ENCODE peak calls at places on chromosomes 13 and 19, in five cellular contexts. One of them, this sample, is unnamed.

GRCh38 chr13:91468301-91468700 is 69.9 kb downstream of the GPC5 start:
- DNase-seq in esophagus muscularis mucosa: no peak
- DNase-seq in tibial artery: no peak
- DNase-seq in CD8-positive, alpha-beta T cell: no peak
- DNase-seq in coronary artery: no peak
- DNase-seq in this sample: no peak

GRCh38 chr13:95451656-95452055 is 100.9 kb upstream of the CLDN10 start:
- DNase-seq in CD8-positive, alpha-beta T cell: no peak
- DNase-seq in tibial artery: no peak
- DNase-seq in esophagus muscularis mucosa: no peak
- DNase-seq in coronary artery: no peak
- DNase-seq in this sample: no peak

GRCh38 chr13:40613192-40613818 is 53.1 kb downstream of the FOXO1 start:
- DNase-seq in esophagus muscularis mucosa: peak
- DNase-seq in coronary artery: no peak
- DNase-seq in tibial artery: no peak
- DNase-seq in CD8-positive, alpha-beta T cell: peak
- DNase-seq in this sample: no peak

GRCh38 chr13:20230913-20231838 is 943 bp downstream of the GJB6 start:
- DNase-seq in tibial artery: no peak
- DNase-seq in coronary artery: no peak
- DNase-seq in CD8-positive, alpha-beta T cell: no peak
- DNase-seq in esophagus muscularis mucosa: peak
- DNase-seq in this sample: no peak

GRCh38 chr19:28920269-28921066 is 292.5 kb downstream of the UQCRFS1 start:
- DNase-seq in tibial artery: no peak
- DNase-seq in esophagus muscularis mucosa: no peak
- DNase-seq in coronary artery: no peak
- DNase-seq in CD8-positive, alpha-beta T cell: no peak
- DNase-seq in this sample: no peak

GRCh38 chr19:4354282-4354681 is 10.9 kb downstream of the MPND start:
- DNase-seq in coronary artery: no peak
- DNase-seq in esophagus muscularis mucosa: no peak
- DNase-seq in CD8-positive, alpha-beta T cell: no peak
- DNase-seq in tibial artery: no peak
- DNase-seq in this sample: no peak

GRCh38 chr13:46321494-46322225 is 65.4 kb downstream of the RUBCNL start:
- DNase-seq in tibial artery: no peak
- DNase-seq in coronary artery: no peak
- DNase-seq in CD8-positive, alpha-beta T cell: peak
- DNase-seq in esophagus muscularis mucosa: no peak
- DNase-seq in this sample: no peak

GRCh38 chr13:109155301-109155761 is 525.9 kb downstream of the MYO16 start:
- DNase-seq in coronary artery: no peak
- DNase-seq in CD8-positive, alpha-beta T cell: no peak
- DNase-seq in tibial artery: no peak
- DNase-seq in esophagus muscularis mucosa: no peak
- DNase-seq in this sample: peak

GRCh38 chr13:106635616-106636015 is 67.7 kb upstream of the ARGLU1 start:
- DNase-seq in CD8-positive, alpha-beta T cell: no peak
- DNase-seq in esophagus muscularis mucosa: no peak
- DNase-seq in tibial artery: no peak
- DNase-seq in coronary artery: no peak
- DNase-seq in this sample: no peak

DNA sequence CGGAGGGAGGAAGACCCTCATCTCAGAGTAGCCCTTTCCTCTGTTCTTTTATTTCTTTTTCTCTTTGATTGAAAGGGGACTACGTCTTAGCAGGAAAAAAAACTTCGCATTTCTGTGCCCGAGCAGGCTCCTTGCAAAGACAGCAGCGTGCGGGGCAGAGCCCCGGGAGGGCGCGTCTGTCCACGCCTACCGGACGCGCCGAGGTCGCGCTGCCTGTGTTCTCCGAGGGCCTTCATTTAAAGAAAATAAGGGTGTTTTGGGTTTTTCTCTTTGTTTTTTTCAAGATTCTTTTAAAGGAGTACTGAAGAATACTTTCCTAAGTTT is 29.2 kb downstream of the CERS1 start:
- DNase-seq in CD8-positive, alpha-beta T cell: no peak
- DNase-seq in esophagus muscularis mucosa: no peak
- DNase-seq in tibial artery: no peak
- DNase-seq in coronary artery: no peak
- DNase-seq in this sample: no peak
- TF ChIP-seq CTCF in CD8-positive, alpha-beta T cell: peak
- TF ChIP-seq CTCF in esophagus muscularis mucosa: peak
- TF ChIP-seq CTCF in tibial artery: no peak
- TF ChIP-seq CTCF in coronary artery: no peak
- TF ChIP-seq CTCF in this sample: peak

DNA sequence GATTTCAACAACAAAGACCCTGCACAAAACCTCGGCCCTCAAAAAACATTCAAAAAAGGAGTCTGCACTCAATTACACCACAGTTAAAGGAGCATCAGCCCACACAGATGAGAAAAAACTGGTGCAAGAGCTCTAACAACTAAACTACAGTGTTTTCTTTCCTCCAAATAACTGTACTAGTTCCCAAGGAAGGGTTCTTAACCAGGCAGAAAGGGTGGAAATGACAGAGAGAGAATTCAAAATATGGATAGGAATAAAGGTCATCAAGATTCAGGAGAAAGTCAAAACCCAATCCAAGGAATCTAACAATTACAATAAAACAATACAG is 176.4 kb upstream of the TRPC4 start:
- DNase-seq in esophagus muscularis mucosa: no peak
- DNase-seq in CD8-positive, alpha-beta T cell: no peak
- DNase-seq in tibial artery: no peak
- DNase-seq in coronary artery: no peak
- DNase-seq in this sample: no peak
- TF ChIP-seq CTCF in esophagus muscularis mucosa: no peak
- TF ChIP-seq CTCF in CD8-positive, alpha-beta T cell: no peak
- TF ChIP-seq CTCF in tibial artery: no peak
- TF ChIP-seq CTCF in coronary artery: no peak
- TF ChIP-seq CTCF in this sample: peak

GRCh38 chr19:10335149-10336053 is 2.1 kb upstream of the RAVER1 start:
- DNase-seq in coronary artery: no peak
- DNase-seq in tibial artery: no peak
- DNase-seq in CD8-positive, alpha-beta T cell: no peak
- DNase-seq in esophagus muscularis mucosa: no peak
- DNase-seq in this sample: no peak
- TF ChIP-seq CTCF in coronary artery: no peak
- TF ChIP-seq CTCF in tibial artery: no peak
- TF ChIP-seq CTCF in CD8-positive, alpha-beta T cell: no peak
- TF ChIP-seq CTCF in esophagus muscularis mucosa: no peak
- TF ChIP-seq CTCF in this sample: no peak

DNA sequence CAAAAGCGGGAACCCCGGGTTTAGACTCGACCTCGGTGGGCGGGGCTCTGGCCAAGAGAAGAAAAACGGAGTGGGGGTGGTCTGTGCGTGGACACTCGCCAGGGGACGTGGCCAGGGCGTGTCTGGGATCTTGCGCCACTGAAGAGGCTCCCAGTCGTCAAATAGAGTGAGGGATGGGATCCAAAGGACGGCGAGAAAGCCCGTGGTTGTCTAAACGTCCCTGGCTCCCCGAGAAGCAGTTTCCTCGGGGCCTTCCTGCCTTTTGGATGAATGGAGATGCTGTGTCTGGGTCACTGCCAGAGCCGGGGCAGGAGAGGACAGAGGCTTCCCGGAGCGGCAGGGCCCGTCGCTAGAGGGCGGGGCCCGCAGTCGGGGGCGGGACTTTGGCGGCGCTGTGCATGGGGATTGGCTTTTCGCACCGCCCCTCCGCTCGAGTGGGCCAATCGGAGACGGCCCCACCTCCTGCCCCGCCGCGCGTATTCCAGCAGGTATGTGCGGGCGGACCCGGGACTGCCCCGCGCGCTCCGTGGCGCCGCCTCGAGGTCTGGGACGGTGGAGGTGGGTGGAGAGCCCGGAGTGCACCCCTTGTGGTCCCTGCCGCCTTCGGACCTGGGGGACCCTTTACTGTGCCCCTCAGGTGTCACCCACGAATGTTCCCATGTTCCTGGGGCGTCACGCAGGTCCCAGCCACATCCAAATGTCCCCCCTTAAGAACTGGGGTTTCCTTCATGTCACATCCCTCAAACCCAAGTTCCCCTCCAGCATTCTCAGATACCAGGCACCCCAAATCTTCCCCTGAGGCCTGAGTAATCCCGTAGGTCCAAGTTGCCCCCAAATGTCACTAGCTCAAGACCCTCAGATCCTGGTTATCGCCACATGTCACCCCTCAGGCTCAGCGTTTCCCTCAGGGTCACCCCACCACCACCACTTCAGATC is 38.4 kb downstream of the ZSWIM4 start:
- DNase-seq in esophagus muscularis mucosa: peak
- DNase-seq in CD8-positive, alpha-beta T cell: peak
- DNase-seq in coronary artery: peak
- DNase-seq in tibial artery: peak
- DNase-seq in this sample: peak
- TF ChIP-seq CTCF in esophagus muscularis mucosa: peak
- TF ChIP-seq CTCF in CD8-positive, alpha-beta T cell: peak
- TF ChIP-seq CTCF in coronary artery: peak
- TF ChIP-seq CTCF in tibial artery: peak
- TF ChIP-seq CTCF in this sample: no peak

DNA sequence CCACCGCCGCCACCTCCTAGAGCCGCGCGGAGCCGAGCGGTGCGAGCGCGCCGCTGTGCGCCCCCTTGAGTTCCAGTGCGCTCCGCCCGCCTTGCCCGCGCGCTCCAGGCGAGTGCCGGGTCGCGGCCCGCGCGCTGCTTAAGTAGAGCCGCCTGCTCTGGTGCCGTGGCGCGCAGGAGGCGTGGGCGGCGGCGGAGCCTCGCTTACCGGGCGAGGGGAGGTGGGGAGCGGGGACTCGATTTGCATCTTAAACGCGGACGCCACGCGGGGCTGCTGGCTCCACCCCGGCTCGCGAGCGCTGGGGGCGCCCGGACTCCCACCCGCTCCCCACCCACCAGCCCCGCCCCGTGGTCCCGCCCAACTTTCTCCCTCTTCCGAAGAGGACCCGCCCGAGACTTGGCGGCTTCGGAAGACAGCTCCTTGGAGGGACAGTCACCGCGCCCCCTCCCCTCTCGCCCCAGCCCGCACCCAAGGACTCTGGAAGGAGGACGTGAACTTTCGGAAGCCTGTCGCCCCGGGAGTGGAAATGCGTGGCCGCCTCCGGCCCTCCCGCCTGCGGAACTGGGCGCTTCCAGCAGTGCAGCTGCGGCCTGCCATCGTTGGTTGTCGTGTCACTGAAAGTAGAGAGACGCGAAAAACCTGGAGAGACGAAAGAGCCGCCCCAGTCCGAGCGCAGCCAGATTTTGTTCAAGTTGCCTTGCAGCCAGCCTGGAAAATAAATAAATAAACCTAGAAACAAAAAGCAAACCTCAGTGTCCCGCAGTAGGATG is at the start of gene KCTD12:
- DNase-seq in CD8-positive, alpha-beta T cell: peak
- DNase-seq in tibial artery: peak
- DNase-seq in esophagus muscularis mucosa: peak
- DNase-seq in coronary artery: peak
- DNase-seq in this sample: peak
- TF ChIP-seq CTCF in CD8-positive, alpha-beta T cell: no peak
- TF ChIP-seq CTCF in tibial artery: no peak
- TF ChIP-seq CTCF in esophagus muscularis mucosa: peak
- TF ChIP-seq CTCF in coronary artery: no peak
- TF ChIP-seq CTCF in this sample: no peak

GRCh38 chr19:58408152-58409009 is at the start of gene ZNF584:
- DNase-seq in coronary artery: peak
- DNase-seq in esophagus muscularis mucosa: peak
- DNase-seq in CD8-positive, alpha-beta T cell: peak
- DNase-seq in tibial artery: peak
- DNase-seq in this sample: peak
- TF ChIP-seq CTCF in coronary artery: no peak
- TF ChIP-seq CTCF in esophagus muscularis mucosa: no peak
- TF ChIP-seq CTCF in CD8-positive, alpha-beta T cell: no peak
- TF ChIP-seq CTCF in tibial artery: no peak
- TF ChIP-seq CTCF in this sample: no peak

GRCh38 chr19:38362076-38362945 is 12.1 kb upstream of the PSMD8 start:
- DNase-seq in esophagus muscularis mucosa: peak
- DNase-seq in coronary artery: no peak
- DNase-seq in tibial artery: peak
- DNase-seq in CD8-positive, alpha-beta T cell: peak
- DNase-seq in this sample: peak

GRCh38 chr19:38360839-38361631 is 13.3 kb upstream of the PSMD8 start:
- DNase-seq in esophagus muscularis mucosa: no peak
- DNase-seq in coronary artery: no peak
- DNase-seq in tibial artery: no peak
- DNase-seq in CD8-positive, alpha-beta T cell: no peak
- DNase-seq in this sample: no peak

GRCh38 chr19:38360351-38360750 is 14.0 kb upstream of the PSMD8 start:
- DNase-seq in coronary artery: no peak
- DNase-seq in tibial artery: no peak
- DNase-seq in esophagus muscularis mucosa: no peak
- DNase-seq in CD8-positive, alpha-beta T cell: no peak
- DNase-seq in this sample: no peak

GRCh38 chr19:38359242-38360021 is 14.9 kb upstream of the PSMD8 start:
- DNase-seq in tibial artery: no peak
- DNase-seq in coronary artery: no peak
- DNase-seq in CD8-positive, alpha-beta T cell: no peak
- DNase-seq in esophagus muscularis mucosa: no peak
- DNase-seq in this sample: no peak

DNA sequence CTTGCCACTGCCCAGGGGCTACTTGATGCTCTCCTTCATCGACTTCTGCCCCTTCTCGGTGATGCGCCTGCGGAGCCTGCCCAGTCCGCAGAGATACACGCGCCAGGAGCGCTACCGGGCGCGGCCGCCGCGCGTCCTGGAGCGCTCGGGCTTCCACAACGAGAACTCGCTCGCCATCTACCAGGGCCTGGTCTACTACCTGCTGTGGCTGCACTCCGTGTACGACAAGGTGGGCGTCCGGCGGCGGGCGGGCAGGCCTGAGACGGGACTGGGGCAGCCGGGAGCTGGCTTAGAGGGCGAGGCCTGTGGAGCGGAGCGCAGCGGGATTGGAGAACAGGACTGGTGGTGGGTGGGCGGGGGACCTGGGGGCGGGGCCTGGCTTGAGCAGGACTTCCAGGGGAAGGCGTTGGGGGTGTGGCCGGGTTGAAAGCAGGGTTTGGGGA is 12.7 kb upstream of the PSMD8 start:
- DNase-seq in coronary artery: no peak
- DNase-seq in CD8-positive, alpha-beta T cell: peak
- DNase-seq in tibial artery: peak
- DNase-seq in esophagus muscularis mucosa: peak
- DNase-seq in this sample: peak
- TF ChIP-seq CTCF in coronary artery: no peak
- TF ChIP-seq CTCF in CD8-positive, alpha-beta T cell: peak
- TF ChIP-seq CTCF in tibial artery: peak
- TF ChIP-seq CTCF in esophagus muscularis mucosa: no peak
- TF ChIP-seq CTCF in this sample: no peak

GRCh38 chr19:51407631-51408131 is 9.8 kb downstream of the SIGLEC10 start:
- DNase-seq in coronary artery: no peak
- DNase-seq in CD8-positive, alpha-beta T cell: no peak
- DNase-seq in tibial artery: no peak
- DNase-seq in esophagus muscularis mucosa: no peak
- DNase-seq in this sample: no peak
- TF ChIP-seq CTCF in coronary artery: no peak
- TF ChIP-seq CTCF in CD8-positive, alpha-beta T cell: peak
- TF ChIP-seq CTCF in tibial artery: peak
- TF ChIP-seq CTCF in esophagus muscularis mucosa: peak
- TF ChIP-seq CTCF in this sample: peak